ENCODE peak calls at places on chromosomes 2 and 18, in eight cellular contexts. T, H, W, K, U, I, F and S are unnamed samples.

GRCh38 chr2:127664895-127665225 is 10.5 kb downstream of the LIMS2 start:
- DNase-seq in T (no peak), H (no peak), W (no peak), K (no peak), U (no peak), I (no peak), F (no peak), S (no peak)

GRCh38 chr18:23855721-23856120 is 158.8 kb upstream of the TTC39C start:
- DNase-seq in T (no peak), H (no peak), W (no peak), K (no peak), U (no peak), I (no peak), F (no peak), S (no peak)

GRCh38 chr18:45626330-45627203 is 11.3 kb downstream of the SLC14A2 start:
- DNase-seq in T (peak), H (no peak), W (peak), K (peak), U (no peak), I (no peak), F (no peak), S (no peak)

GRCh38 chr2:26609839-26610277 is 31.3 kb downstream of the CIB4 start:
- DNase-seq in T (no peak), H (no peak), W (peak), K (no peak), U (peak), I (no peak), F (no peak), S (no peak)

GRCh38 chr2:32801741-32802140 is 145.0 kb upstream of the LTBP1 start:
- DNase-seq in T (no peak), H (no peak), W (no peak), K (no peak), U (no peak), I (no peak), F (no peak), S (no peak)

GRCh38 chr18:8871484-8871883 is 166.1 kb downstream of the MTCL1 start:
- DNase-seq in T (no peak), H (no peak), W (no peak), K (no peak), U (no peak), I (no peak), F (no peak), S (no peak)

GRCh38 chr2:101622210-101622609 is 75.3 kb upstream of the MAP4K4 start:
- DNase-seq in T (no peak), H (no peak), W (no peak), K (no peak), U (no peak), I (no peak), F (no peak), S (no peak)

GRCh38 chr2:226763320-226763719 is 36.3 kb downstream of the IRS1 start:
- DNase-seq in T (no peak), H (no peak), W (no peak), K (peak), U (no peak), I (no peak), F (no peak), S (no peak)

GRCh38 chr18:49685231-49685942 is 123.5 kb downstream of the LIPG start:
- DNase-seq in T (no peak), H (no peak), W (no peak), K (peak), U (no peak), I (no peak), F (no peak), S (no peak)

GRCh38 chr2:101736233-101736632 is 38.7 kb downstream of the MAP4K4 start:
- DNase-seq in T (peak), H (no peak), W (no peak), K (no peak), U (no peak), I (no peak), F (no peak), S (no peak)

GRCh38 chr18:75208836-75209128 is 157 bp downstream of the PTGR3 start:
- DNase-seq in T (no peak), H (peak), W (no peak), K (no peak), U (no peak), I (no peak), F (no peak), S (no peak)

GRCh38 chr2:97718051-97718882 is 4.9 kb downstream of the ZAP70 start:
- DNase-seq in T (no peak), H (peak), W (no peak), K (no peak), U (peak), I (no peak), F (peak), S (no peak)

GRCh38 chr2:36854241-36854640 is 112.1 kb downstream of the STRN start:
- DNase-seq in T (no peak), H (no peak), W (no peak), K (no peak), U (no peak), I (no peak), F (no peak), S (no peak)

GRCh38 chr2:112737544-112738232 is 16.9 kb downstream of the NT5DC4 start:
- DNase-seq in T (no peak), H (no peak), W (no peak), K (no peak), U (no peak), I (no peak), F (no peak), S (no peak)

GRCh38 chr2:109272461-109272860 is 143.5 kb downstream of the SH3RF3 start:
- DNase-seq in T (no peak), H (no peak), W (no peak), K (peak), U (peak), I (no peak), F (no peak), S (no peak)

GRCh38 chr2:240600451-240600961 is 14.0 kb downstream of the CAPN10 start:
- DNase-seq in T (no peak), H (no peak), W (no peak), K (no peak), U (no peak), I (no peak), F (peak), S (no peak)

GRCh38 chr2:23280401-23280800 is 104.6 kb upstream of the KLHL29 start:
- DNase-seq in T (no peak), H (no peak), W (no peak), K (no peak), U (no peak), I (no peak), F (no peak), S (no peak)

GRCh38 chr2:108194409-108195132 is 45.2 kb upstream of the SULT1C3 start:
- DNase-seq in T (no peak), H (no peak), W (no peak), K (no peak), U (peak), I (peak), F (no peak), S (no peak)

GRCh38 chr2:173048901-173049661 is 26.6 kb upstream of the MAP3K20 start:
- DNase-seq in T (no peak), H (no peak), W (peak), K (peak), U (peak), I (no peak), F (peak), S (no peak)

GRCh38 chr2:80242355-80242910 is 62.1 kb downstream of the LRRTM1 start:
- DNase-seq in T (no peak), H (no peak), W (no peak), K (no peak), U (no peak), I (no peak), F (no peak), S (no peak)

GRCh38 chr2:228681426-228681825 is 499.9 kb upstream of the SPHKAP start:
- DNase-seq in T (no peak), H (no peak), W (no peak), K (peak), U (peak), I (no peak), F (no peak), S (no peak)

GRCh38 chr2:54613361-54613760 is 110.1 kb upstream of the EML6 start:
- DNase-seq in T (no peak), H (no peak), W (no peak), K (peak), U (no peak), I (no peak), F (no peak), S (no peak)

GRCh38 chr2:182907081-182907830 is 40.8 kb upstream of the FRZB start:
- DNase-seq in T (no peak), H (no peak), W (no peak), K (peak), U (no peak), I (no peak), F (no peak), S (no peak)

GRCh38 chr2:238868067-238868524 is 20.2 kb downstream of the TWIST2 start:
- DNase-seq in T (no peak), H (no peak), W (no peak), K (peak), U (no peak), I (no peak), F (no peak), S (no peak)

GRCh38 chr18:36809590-36810381 is 19.0 kb downstream of the TPGS2 start:
- DNase-seq in T (peak), H (peak), W (peak), K (peak), U (peak), I (peak), F (no peak), S (peak)

GRCh38 chr2:128360711-128361110 is 42.0 kb upstream of the HS6ST1 start:
- DNase-seq in T (no peak), H (no peak), W (peak), K (no peak), U (no peak), I (no peak), F (no peak), S (no peak)

GRCh38 chr18:2549462-2549861 is 21.8 kb downstream of the METTL4 start:
- DNase-seq in T (no peak), H (no peak), W (no peak), K (no peak), U (no peak), I (no peak), F (no peak), S (no peak)

GRCh38 chr2:205654878-205655601 is 27.3 kb upstream of the NRP2 start:
- DNase-seq in T (no peak), H (no peak), W (no peak), K (peak), U (no peak), I (no peak), F (no peak), S (no peak)

GRCh38 chr2:190551928-190552327 is 17.4 kb upstream of the NEMP2 start:
- DNase-seq in T (no peak), H (no peak), W (no peak), K (no peak), U (peak), I (no peak), F (no peak), S (no peak)